ENCODE peak calls at places on chromosomes 12 and 14, in six cellular contexts. N, X, M, K, B and F are unnamed samples.
A peak's percentile ranks its signal among the peaks of the same experiment; 100 is the strongest.

GRCh38 chr12:102612008-102612407 is 131.6 kb upstream of the IGF1 start:
- DNase-seq in N (no peak), X (no peak), M (no peak), K (no peak), B (no peak), F (no peak)

GRCh38 chr14:34013714-34014055 is 62.8 kb upstream of the EGLN3 start:
- DNase-seq in N (no peak), X (no peak), M (no peak), K (no peak), B (no peak), F (no peak)

GRCh38 chr12:5535531-5535930 is 103.6 kb downstream of the NTF3 start:
- DNase-seq in N (no peak), X (no peak), M (no peak), K (no peak), B (no peak), F (no peak)

GRCh38 chr12:59004466-59004865 is 84.2 kb upstream of the LRIG3 start:
- DNase-seq in N (no peak), X (no peak), M (no peak), K (no peak), B (no peak), F (no peak)

GRCh38 chr12:68450947-68451260 is 118.7 kb upstream of the MDM1 start:
- DNase-seq in N (no peak), X (no peak), M (no peak), K (no peak), B (no peak), F (no peak)

GRCh38 chr12:45966486-45966885 is 23.9 kb downstream of the SCAF11 start:
- DNase-seq in N (no peak), X (no peak), M (no peak), K (peak; percentile 71), B (no peak), F (no peak)

GRCh38 chr12:17239874-17240273 is 633.9 kb upstream of the LMO3 start:
- DNase-seq in N (no peak), X (no peak), M (no peak), K (no peak), B (no peak), F (no peak)

GRCh38 chr12:16984484-16984883 is 378.5 kb upstream of the LMO3 start:
- DNase-seq in N (no peak), X (no peak), M (no peak), K (no peak), B (no peak), F (no peak)

DNA sequence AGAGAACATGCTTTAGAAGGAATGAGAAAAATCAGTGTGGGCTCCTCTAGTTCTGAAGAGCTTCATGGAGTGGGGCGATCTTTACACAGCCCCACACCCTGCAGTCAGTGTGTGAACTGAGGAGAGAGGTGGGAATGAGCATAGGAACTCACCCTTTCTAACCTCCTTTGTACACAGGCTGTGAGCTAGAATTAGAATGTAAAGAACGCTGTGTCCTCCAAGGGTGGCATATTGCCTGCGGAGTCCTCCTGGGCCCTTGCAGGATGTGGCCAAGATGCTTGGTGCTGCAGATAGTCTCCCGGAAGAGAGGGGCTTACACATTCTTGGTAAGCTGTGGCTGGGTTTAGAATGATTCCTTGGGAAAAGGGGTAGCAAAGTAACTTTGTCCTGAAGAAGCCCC is 43.9 kb downstream of the NINJ2 start:
- DNase-seq in N (no peak), X (no peak), M (no peak), K (no peak), B (no peak), F (no peak)
- TF ChIP-seq POLR2A in N (no peak), X (no peak), M (no peak), K (no peak), B (no peak), F (no peak)

DNA sequence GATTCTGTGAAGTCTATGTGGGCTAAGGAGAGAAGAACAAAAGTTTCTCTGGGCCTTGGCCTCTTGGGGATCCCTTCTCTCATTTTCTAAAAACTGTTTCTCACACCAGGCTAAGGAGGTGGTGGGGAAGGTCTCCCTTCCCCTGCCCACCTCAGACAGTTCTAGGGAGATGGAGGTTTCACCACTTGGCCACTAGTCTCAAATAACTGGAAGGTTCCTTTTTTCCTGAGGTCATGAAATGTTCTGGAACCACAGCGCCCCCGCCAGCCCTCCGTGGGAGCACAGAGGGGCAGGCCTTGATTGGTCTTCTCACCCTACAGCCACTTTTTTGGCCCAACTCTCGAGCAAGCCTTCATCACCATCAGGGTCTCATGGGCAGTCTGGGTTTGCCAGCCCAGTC is 12.6 kb downstream of the C12orf43 start:
- DNase-seq in N (no peak), X (peak; percentile 32), M (no peak), K (no peak), B (no peak), F (no peak)
- H3K36me3 ChIP-seq in N (no peaks in the 10 kb centered on the region), X (peaks cover 2% of the 10 kb centered on the region), M (no peaks in the 10 kb centered on the region), K (peaks cover 3% of the 10 kb centered on the region), B (peaks cover 58% of the 10 kb centered on the region), F (no peaks in the 10 kb centered on the region)

GRCh38 chr12:12719496-12719895 is 2.3 kb downstream of the CDKN1B start:
- DNase-seq in N (no peak), X (no peak), M (no peak), K (peak; percentile 68), B (no peak), F (no peak)

GRCh38 chr12:12716845-12717585 is at the start of gene CDKN1B:
- DNase-seq in N (peak; percentile 94), X (peak; percentile 99), M (peak; percentile 93), K (peak; percentile 98), B (peak; percentile 94), F (peak; percentile 94)

GRCh38 chr12:12717586-12718381 is 616 bp downstream of the CDKN1B start:
- DNase-seq in N (no peak), X (peak; percentile 90), M (peak; percentile 58), K (peak; percentile 32), B (peak; percentile 39), F (peak; percentile 63)

GRCh38 chr12:12718853-12719252 is 1.7 kb downstream of the CDKN1B start:
- DNase-seq in N (no peak), X (no peak), M (no peak), K (peak; percentile 41), B (no peak), F (no peak)

GRCh38 chr12:12718382-12718761 is 1.2 kb downstream of the CDKN1B start:
- DNase-seq in N (no peak), X (no peak), M (no peak), K (no peak), B (no peak), F (no peak)
- TF ChIP-seq POLR2A in N (no peak), X (no peak), M (no peak), K (no peak), B (no peak), F (no peak)

GRCh38 chr14:99506269-99506668 is 25.1 kb downstream of the CCNK start:
- DNase-seq in N (no peak), X (no peak), M (no peak), K (peak; percentile 50), B (peak; percentile 24), F (no peak)
- H3K36me3 ChIP-seq in N (no peaks in the 10 kb centered on the region), X (peaks cover 11% of the 10 kb centered on the region), M (no peaks in the 10 kb centered on the region), K (peaks cover 27% of the 10 kb centered on the region), B (peaks cover 97% of the 10 kb centered on the region), F (peaks cover 29% of the 10 kb centered on the region)

DNA sequence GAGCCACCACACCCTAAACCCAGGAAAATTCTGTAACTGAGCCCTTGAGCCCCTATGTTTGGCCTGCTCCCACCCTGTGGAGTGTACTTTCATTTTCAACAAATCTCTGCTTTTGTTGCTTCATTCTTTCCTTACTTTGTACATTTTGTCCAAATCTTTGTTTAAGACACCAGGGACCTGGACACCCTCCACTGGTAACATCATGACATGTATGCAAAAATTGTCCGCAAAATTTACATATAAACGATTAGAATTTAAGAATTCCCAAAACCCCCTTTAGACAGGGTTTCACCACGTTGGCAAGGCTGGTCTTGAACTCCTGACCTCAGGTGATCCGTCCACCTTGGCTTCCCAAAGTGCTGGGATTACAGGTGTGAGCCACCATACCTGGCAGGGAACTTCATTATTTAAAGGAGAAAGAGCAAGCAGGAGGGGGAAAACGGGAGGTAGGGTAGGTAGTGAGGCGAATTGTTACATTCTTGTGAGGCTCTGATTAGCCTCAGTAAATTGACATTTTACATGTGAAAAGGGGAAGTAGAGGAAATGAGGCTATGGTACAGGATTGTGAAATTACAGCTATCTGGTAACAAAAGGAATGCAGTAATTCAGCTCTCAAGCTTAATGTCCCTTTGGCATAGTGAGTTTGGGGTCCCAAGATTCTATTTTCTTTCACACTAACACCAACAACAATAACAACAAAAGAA is 27.6 kb downstream of the TUBA1A start:
- DNase-seq in N (no peak), X (no peak), M (no peak), K (peak; percentile 13), B (no peak), F (no peak)
- TF ChIP-seq POLR2A in N (no peak), X (no peak), M (no peak), K (no peak), B (no peak), F (no peak)

DNA sequence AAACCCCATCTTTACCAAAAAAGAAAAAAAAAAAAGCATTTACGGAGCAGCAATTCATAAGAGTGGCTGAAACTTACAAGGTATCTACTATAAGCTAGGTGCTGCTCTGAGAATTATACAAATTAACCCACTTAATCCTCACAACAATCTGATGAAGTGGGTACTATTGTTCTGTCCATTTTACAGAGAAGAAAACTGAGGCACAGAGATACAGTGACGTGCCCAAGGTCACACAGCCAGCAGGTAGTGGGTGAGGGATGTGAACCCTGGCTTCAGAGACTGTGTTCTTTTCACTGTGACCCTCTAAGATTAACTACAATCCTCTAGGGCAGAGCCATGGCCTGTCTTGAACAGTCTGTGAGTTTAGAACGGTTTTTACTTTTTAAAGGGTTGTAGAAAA is 3.3 kb downstream of the DDX54 start:
- DNase-seq in N (no peak), X (no peak), M (no peak), K (no peak), B (no peak), F (no peak)
- H3K36me3 ChIP-seq in N (no peaks in the 10 kb centered on the region), X (peaks cover 3% of the 10 kb centered on the region), M (no peaks in the 10 kb centered on the region), K (peaks cover 10% of the 10 kb centered on the region), B (peaks cover 39% of the 10 kb centered on the region), F (peaks cover 31% of the 10 kb centered on the region)

GRCh38 chr12:57551637-57552305 is 1.9 kb downstream of the KIF5A start:
- DNase-seq in N (no peak), X (no peak), M (no peak), K (no peak), B (no peak), F (no peak)

GRCh38 chr12:57549203-57549908 is 488 bp upstream of the KIF5A start:
- DNase-seq in N (no peak), X (no peak), M (no peak), K (no peak), B (no peak), F (no peak)

GRCh38 chr12:57550628-57551549 is 1.0 kb downstream of the KIF5A start:
- DNase-seq in N (no peak), X (no peak), M (no peak), K (no peak), B (no peak), F (no peak)

GRCh38 chr12:57548488-57548887 is 1.4 kb upstream of the KIF5A start:
- DNase-seq in N (no peak), X (no peak), M (no peak), K (no peak), B (no peak), F (no peak)

DNA sequence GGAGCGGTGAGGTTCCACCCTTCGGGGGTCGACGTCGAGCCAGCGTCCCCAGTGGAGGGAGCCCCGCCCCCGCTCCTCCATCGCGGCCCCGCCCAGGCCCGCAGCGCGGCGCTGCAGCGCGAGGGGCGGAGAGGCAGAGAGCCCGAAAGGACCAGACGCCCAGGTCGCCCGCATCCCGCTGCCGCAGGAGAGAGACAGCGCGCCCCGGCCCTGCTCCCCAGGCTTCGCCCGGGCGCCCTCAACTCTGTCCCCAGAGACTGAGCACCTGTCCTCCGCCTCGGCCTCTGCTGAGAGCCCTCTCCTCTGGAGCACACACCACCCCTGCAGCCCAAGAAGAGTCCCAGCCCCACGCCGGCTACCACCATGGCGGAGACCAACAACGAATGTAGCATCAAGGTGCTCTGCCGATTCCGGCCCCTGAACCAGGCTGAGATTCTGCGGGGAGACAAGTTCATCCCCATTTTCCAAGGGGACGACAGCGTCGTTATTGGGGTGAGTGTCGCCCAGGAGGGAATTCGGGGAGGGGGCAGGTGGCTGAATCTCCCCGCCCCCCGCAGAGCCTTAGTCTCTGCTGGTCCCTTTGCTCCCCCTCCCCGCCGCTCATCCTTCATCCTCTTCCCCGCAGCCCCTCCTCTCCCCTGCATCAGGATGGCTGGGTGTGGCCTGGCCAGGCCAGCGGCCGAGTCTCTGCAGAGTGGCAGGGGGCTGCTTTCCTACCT is at the start of gene KIF5A:
- DNase-seq in N (peak; percentile 40), X (peak; percentile 87), M (peak; percentile 32), K (no peak), B (peak; percentile 35), F (peak; percentile 42)
- TF ChIP-seq POLR2A in N (no peak), X (no peak), M (no peak), K (no peak), B (no peak), F (no peak)